ENCODE peak calls at places on chromosomes 6 and 20, in ten cellular contexts. Y, M, V, U, W, C, H, E, D and T are unnamed samples.

GRCh38 chr6:11172501-11173337 is 59.7 kb downstream of the NEDD9 start:
- DNase-seq in Y (peak; percentile 69), M (no peak), V (peak; percentile 83), U (peak; percentile 48), W (peak; percentile 75), C (no peak), H (peak; percentile 48), E (no peak), D (peak; percentile 62), T (peak; percentile 74)

GRCh38 chr6:81487489-81487888 is 265.0 kb downstream of the TENT5A start:
- DNase-seq in Y (peak; percentile 48), M (no peak), V (no peak), U (no peak), W (no peak), C (no peak), H (peak; percentile 43), E (no peak), D (no peak), T (peak; percentile 46)

GRCh38 chr20:3172933-3173581 is at the start of gene LZTS3:
- DNase-seq in Y (peak; percentile 76), M (no peak), V (peak; percentile 95), U (peak; percentile 80), W (peak; percentile 80), C (peak; percentile 38), H (peak; percentile 65), E (peak; percentile 38), D (peak; percentile 74), T (peak; percentile 71)

GRCh38 chr6:127834136-127834535 is 66.7 kb downstream of the THEMIS start:
- DNase-seq in Y (no peak), M (no peak), V (no peak), U (no peak), W (no peak), C (no peak), H (no peak), E (no peak), D (no peak), T (no peak)

GRCh38 chr20:14966203-14966602 is 628.8 kb upstream of the FLRT3 start:
- DNase-seq in Y (no peak), M (no peak), V (no peak), U (no peak), W (no peak), C (no peak), H (no peak), E (no peak), D (no peak), T (no peak)

GRCh38 chr6:16184129-16184528 is 54.3 kb upstream of the GMPR start:
- DNase-seq in Y (no peak), M (no peak), V (no peak), U (peak; percentile 38), W (peak; percentile 62), C (no peak), H (peak; percentile 61), E (peak; percentile 2), D (no peak), T (peak; percentile 69)

GRCh38 chr20:50286609-50287008 is 96.0 kb downstream of the CEBPB start:
- DNase-seq in Y (no peak), M (peak; percentile 75), V (no peak), U (peak; percentile 100), W (no peak), C (no peak), H (peak; percentile 79), E (no peak), D (no peak), T (no peak)

GRCh38 chr6:90294614-90294988 is 2.0 kb downstream of the BACH2 start:
- DNase-seq in Y (no peak), M (no peak), V (peak; percentile 62), U (no peak), W (no peak), C (no peak), H (no peak), E (no peak), D (no peak), T (no peak)

GRCh38 chr6:102679844-102680243 is 1286.3 kb downstream of the GRIK2 start:
- DNase-seq in Y (no peak), M (no peak), V (no peak), U (no peak), W (no peak), C (no peak), H (no peak), E (no peak), D (no peak), T (no peak)

GRCh38 chr6:147906361-147906760 is 397.9 kb downstream of the SAMD5 start:
- DNase-seq in Y (no peak), M (peak; percentile 10), V (no peak), U (peak; percentile 33), W (no peak), C (no peak), H (no peak), E (no peak), D (no peak), T (no peak)

GRCh38 chr20:62133864-62134263 is 9.3 kb downstream of the PSMA7 start:
- DNase-seq in Y (no peak), M (no peak), V (no peak), U (no peak), W (no peak), C (no peak), H (no peak), E (no peak), D (no peak), T (no peak)

GRCh38 chr20:32289661-32290431 is 12.4 kb downstream of the KIF3B start:
- DNase-seq in Y (no peak), M (no peak), V (no peak), U (no peak), W (no peak), C (no peak), H (no peak), E (no peak), D (no peak), T (peak; percentile 46)

GRCh38 chr6:12909828-12910227 is 193.3 kb downstream of the PHACTR1 start:
- DNase-seq in Y (no peak), M (no peak), V (no peak), U (no peak), W (no peak), C (no peak), H (no peak), E (no peak), D (no peak), T (no peak)

GRCh38 chr6:3584611-3585010 is 127.8 kb upstream of the SLC22A23 start:
- DNase-seq in Y (no peak), M (peak; percentile 35), V (no peak), U (no peak), W (no peak), C (no peak), H (peak; percentile 9), E (no peak), D (no peak), T (no peak)

GRCh38 chr6:108448481-108448880 is 112.2 kb upstream of the FOXO3 start:
- DNase-seq in Y (no peak), M (no peak), V (no peak), U (no peak), W (no peak), C (no peak), H (no peak), E (no peak), D (no peak), T (no peak)

GRCh38 chr20:17878912-17879602 is 89.5 kb downstream of the SNX5 start:
- DNase-seq in Y (no peak), M (no peak), V (no peak), U (no peak), W (no peak), C (no peak), H (no peak), E (no peak), D (no peak), T (no peak)

GRCh38 chr20:47181056-47181862 is 175.2 kb downstream of the ZMYND8 start:
- DNase-seq in Y (no peak), M (no peak), V (no peak), U (peak; percentile 88), W (no peak), C (no peak), H (peak; percentile 84), E (peak; percentile 30), D (no peak), T (peak; percentile 40)

GRCh38 chr20:9301129-9302072 is 213.0 kb upstream of the LAMP5 start:
- DNase-seq in Y (no peak), M (no peak), V (no peak), U (no peak), W (no peak), C (no peak), H (peak; percentile 87), E (peak; percentile 46), D (no peak), T (no peak)

GRCh38 chr6:170058878-170059485 is 231.9 kb downstream of the DLL1 start:
- DNase-seq in Y (peak; percentile 25), M (no peak), V (no peak), U (no peak), W (peak; percentile 38), C (no peak), H (no peak), E (no peak), D (no peak), T (peak; percentile 16)

GRCh38 chr6:138493413-138493812 is 5.9 kb downstream of the NHSL1 start:
- DNase-seq in Y (peak; percentile 47), M (peak; percentile 52), V (no peak), U (no peak), W (no peak), C (peak; percentile 11), H (peak; percentile 78), E (no peak), D (no peak), T (no peak)

GRCh38 chr20:35226775-35227681 is 538 bp downstream of the MMP24 start:
- DNase-seq in Y (no peak), M (no peak), V (peak; percentile 63), U (peak; percentile 64), W (peak; percentile 58), C (no peak), H (peak; percentile 49), E (peak; percentile 28), D (no peak), T (peak; percentile 41)

GRCh38 chr6:156698239-156699016 is 78.8 kb upstream of the ARID1B start:
- DNase-seq in Y (no peak), M (no peak), V (no peak), U (no peak), W (no peak), C (no peak), H (no peak), E (no peak), D (no peak), T (no peak)

GRCh38 chr20:47521059-47521808 is 19.5 kb downstream of the NCOA3 start:
- DNase-seq in Y (no peak), M (no peak), V (no peak), U (no peak), W (no peak), C (no peak), H (no peak), E (no peak), D (no peak), T (no peak)

GRCh38 chr6:139590206-139590605 is 215.8 kb upstream of the CITED2 start:
- DNase-seq in Y (no peak), M (no peak), V (no peak), U (no peak), W (no peak), C (no peak), H (no peak), E (no peak), D (no peak), T (peak; percentile 53)

GRCh38 chr20:35018578-35019371 is 63.1 kb downstream of the MYH7B start:
- DNase-seq in Y (peak; percentile 32), M (no peak), V (no peak), U (no peak), W (no peak), C (no peak), H (no peak), E (no peak), D (no peak), T (no peak)

GRCh38 chr6:142760152-142760551 is 184.8 kb downstream of the HIVEP2 start:
- DNase-seq in Y (no peak), M (peak; percentile 20), V (no peak), U (no peak), W (no peak), C (no peak), H (peak; percentile 48), E (no peak), D (no peak), T (no peak)

GRCh38 chr6:143536461-143536865 is 24.9 kb upstream of the FUCA2 start:
- DNase-seq in Y (peak; percentile 62), M (no peak), V (peak; percentile 64), U (peak; percentile 11), W (peak; percentile 71), C (no peak), H (peak; percentile 55), E (peak; percentile 2), D (peak; percentile 19), T (peak; percentile 66)

GRCh38 chr20:63594043-63594561 is 20.1 kb upstream of the HELZ2 start:
- DNase-seq in Y (no peak), M (peak; percentile 57), V (no peak), U (no peak), W (no peak), C (no peak), H (peak; percentile 96), E (no peak), D (no peak), T (no peak)